ENCODE peak calls at places on chromosome 17, in five cellular contexts. T is body of pancreas, Y is brain microvascular endothelial cell, A is thoracic aorta, Z is fibroblast of mammary gland. G is an unnamed sample.

GRCh38 chr17:43979011-43979410 is 25.3 kb upstream of the PYY start:
- DNase-seq in A (no peak), T (no peak), Y (no peak), Z (peak), G (no peak)

GRCh38 chr17:40952675-40953074 is 14.1 kb downstream of the KRT39 start:
- DNase-seq in A (no peak), Y (peak), Z (peak), T (no peak), G (no peak)

GRCh38 chr17:62670202-62670821 is 42.8 kb downstream of the MRC2 start:
- DNase-seq in A (no peak), T (no peak), Z (no peak), Y (no peak), G (no peak)

GRCh38 chr17:83028851-83029250 is 50.6 kb upstream of the METRNL start:
- DNase-seq in T (no peak), Z (no peak), A (no peak), Y (no peak), G (no peak)

GRCh38 chr17:45220079-45220478 is 1.6 kb upstream of the FMNL1 start:
- DNase-seq in A (no peak), T (no peak), Y (no peak), Z (no peak), G (no peak)

GRCh38 chr17:81959362-81960129 is 1.4 kb downstream of the NOTUM start:
- DNase-seq in Z (no peak), Y (no peak), A (no peak), T (peak), G (peak)

GRCh38 chr17:77505460-77505769 is 364.6 kb downstream of the SEC14L1 start:
- DNase-seq in A (no peak), Y (no peak), T (no peak), Z (no peak), G (no peak)

GRCh38 chr17:34299017-34299416 is 13.5 kb downstream of the CCL11 start:
- DNase-seq in Y (no peak), A (no peak), T (no peak), Z (no peak), G (no peak)

GRCh38 chr17:43226393-43226792 is 2.0 kb downstream of the CCDC200 start:
- DNase-seq in T (no peak), A (no peak), Y (no peak), Z (no peak), G (no peak)

GRCh38 chr17:48723555-48724239 is 712 bp downstream of the PRAC2 start:
- DNase-seq in Y (no peak), Z (no peak), T (no peak), A (no peak), G (no peak)

DNA sequence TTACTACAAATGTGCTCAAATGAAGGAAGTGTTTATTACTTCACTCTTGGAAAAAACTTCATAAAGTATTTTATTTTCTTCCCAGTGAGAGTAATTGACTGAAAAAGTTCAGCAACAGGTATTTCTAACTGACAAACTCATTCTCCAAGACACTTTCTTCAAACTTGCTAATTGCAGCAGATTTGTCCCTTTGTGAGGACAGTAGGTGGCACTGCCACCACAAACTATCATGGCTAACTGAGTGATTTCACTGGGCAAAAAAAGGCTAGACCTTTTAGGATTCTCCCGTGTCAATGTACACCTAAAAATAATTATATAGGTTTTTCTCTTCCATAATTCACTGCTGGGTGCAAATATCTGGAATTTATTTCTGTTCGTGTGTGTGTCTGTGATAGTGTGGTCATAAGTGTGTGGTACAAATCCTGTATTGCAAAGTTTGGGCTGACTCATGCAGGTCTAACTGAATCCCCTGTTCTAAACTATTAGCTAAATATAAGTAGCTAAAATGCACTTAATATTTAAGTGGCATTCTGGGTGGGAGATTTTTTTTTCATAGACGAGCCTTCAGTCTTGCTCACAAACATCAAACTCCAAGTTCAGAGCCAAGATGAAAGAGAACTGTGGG is 3.9 kb downstream of the HS3ST3A1 start:
- DNase-seq in Z (peak), A (no peak), Y (no peak), T (peak), G (no peak)
- TF ChIP-seq CTCF in Z (peak), A (no peak), Y (peak), T (peak), G (peak)

DNA sequence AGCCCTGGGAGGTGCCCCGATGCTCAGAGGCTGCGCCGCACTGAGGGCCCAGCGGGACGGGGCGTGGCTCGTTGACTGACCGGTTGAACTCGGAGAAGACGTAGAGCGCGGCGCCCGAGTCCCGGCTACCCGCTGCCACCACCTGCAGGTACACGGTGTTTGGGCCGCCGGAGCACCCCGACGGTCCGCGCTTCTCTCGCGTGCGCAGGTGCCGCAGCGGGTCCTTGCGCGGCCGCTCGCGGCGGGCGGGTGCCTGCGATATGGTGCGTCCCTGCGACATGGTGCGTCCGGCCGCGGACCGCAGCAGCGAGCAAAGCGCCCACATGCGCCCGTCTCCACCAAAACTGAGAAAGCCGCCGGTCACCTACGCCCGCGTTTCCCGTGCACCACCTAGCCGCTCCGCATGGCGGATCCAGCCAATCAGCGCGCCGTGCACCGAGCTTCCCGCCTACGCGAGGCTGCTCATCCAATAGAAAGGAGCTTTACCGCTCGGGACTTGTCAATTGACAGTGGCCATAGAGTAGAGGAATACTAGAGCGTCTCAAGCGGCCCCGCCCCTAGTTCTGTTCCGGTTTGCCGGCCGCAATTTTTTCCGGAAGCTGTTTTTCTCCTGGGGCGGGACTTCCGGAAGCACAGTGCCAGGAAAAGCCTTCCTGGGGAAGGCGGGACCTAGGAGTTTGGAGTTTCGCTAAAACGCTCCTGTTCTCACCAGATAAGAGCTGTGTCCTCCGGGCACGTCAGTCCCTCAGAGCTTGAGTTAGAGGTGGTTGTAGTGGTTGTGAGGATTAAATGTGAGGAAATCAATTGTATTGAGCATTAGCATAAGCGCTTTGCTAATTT is at the start of gene ELAC2:
- DNase-seq in Z (peak), Y (peak), T (peak), A (peak), G (peak)
- TF ChIP-seq CTCF in Z (no peak), Y (no peak), T (peak), A (peak), G (no peak)

DNA sequence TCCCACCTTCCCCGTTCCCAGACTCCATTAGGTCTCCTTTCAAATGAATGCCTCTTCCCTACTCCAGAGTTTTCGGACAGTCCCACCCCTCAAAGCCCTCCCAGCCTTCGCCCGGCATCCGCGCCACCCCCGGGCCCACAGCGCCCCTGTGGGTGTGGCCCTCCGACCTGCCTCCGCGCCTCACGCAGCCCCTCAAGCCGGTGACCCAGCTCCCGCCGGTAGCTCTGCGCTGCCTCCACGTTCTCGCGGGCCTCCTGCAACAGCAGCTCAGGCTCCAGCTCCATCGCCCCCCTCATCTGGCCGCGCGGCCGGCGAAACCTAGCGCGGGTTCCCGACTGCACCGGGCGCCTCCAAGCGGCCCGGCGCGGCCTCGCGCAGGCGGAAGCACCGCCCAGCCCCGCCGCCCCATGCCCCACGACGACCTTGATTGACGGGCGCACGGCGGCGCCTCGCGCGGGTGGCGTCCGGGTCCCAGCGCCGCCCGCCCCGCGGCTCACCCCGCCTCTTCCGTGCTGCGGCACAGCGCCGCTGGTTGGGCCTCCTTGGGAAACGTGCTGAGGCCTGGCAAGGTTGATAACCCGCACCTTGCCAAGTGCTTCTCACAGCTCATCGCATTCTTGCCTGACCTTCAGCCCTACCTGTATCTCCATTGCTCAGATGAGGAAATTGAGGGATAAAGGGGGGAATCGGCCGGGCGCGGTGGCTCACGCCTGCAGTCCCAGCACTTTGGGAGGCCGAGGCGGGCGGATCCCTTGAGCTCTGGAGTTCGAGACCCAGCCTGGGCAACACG is at the start of gene CRLF3:
- DNase-seq in T (peak), Z (peak), Y (peak), A (peak), G (peak)
- TF ChIP-seq CTCF in T (no peak), Z (peak), Y (peak), A (peak), G (peak)

GRCh38 chr17:7313028-7313889 is 1.9 kb downstream of the GPS2 start:
- DNase-seq in A (no peak), Y (no peak), T (no peak), Z (peak), G (no peak)
- TF ChIP-seq CTCF in A (peak), Y (peak), T (peak), Z (peak), G (no peak)

GRCh38 chr17:67574658-67575293 is 143.0 kb upstream of the NOL11 start:
- DNase-seq in Y (no peak), T (no peak), A (no peak), Z (no peak), G (no peak)

GRCh38 chr17:67576471-67576870 is 141.3 kb upstream of the NOL11 start:
- DNase-seq in Y (no peak), A (no peak), T (no peak), Z (no peak), G (no peak)

GRCh38 chr17:67577429-67577828 is 140.3 kb upstream of the NOL11 start:
- DNase-seq in A (no peak), T (no peak), Y (no peak), Z (no peak), G (no peak)

GRCh38 chr17:67573987-67574657 is 143.6 kb upstream of the NOL11 start:
- DNase-seq in Z (peak), Y (no peak), A (no peak), T (no peak), G (no peak)

DNA sequence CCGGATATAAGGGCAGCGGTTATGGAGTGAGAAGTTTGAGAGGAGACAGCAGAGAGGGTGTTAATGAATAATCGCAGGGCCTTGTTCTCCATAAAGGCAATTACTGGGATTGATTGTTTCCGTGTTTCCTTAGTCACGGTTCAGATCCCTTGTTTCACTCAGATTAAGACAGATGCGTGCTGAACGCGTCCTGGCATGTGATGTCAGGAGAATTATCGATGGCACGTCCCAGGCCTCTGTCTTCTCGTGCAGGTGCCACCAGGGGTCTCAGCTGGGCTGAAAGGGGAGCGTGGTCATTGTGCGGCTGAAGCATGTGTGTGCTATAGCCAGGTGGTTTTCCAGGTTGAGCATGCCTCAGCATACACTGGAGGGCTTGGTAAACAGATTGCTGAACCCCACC is 142.4 kb upstream of the NOL11 start:
- DNase-seq in Y (no peak), Z (no peak), T (peak), A (no peak), G (no peak)
- TF ChIP-seq CTCF in Y (no peak), Z (no peak), T (no peak), A (no peak), G (no peak)